ENCODE peak calls at places on chromosome 11, in four cellular contexts. B is body of pancreas, V is cardiac fibroblast, Y is adrenal gland. N is an unnamed sample.

GRCh38 chr11:116136987-116137674 is 632.9 kb upstream of the CADM1 start:
- DNase-seq in B (no peak), V (no peak), Y (no peak), N (no peak)

GRCh38 chr11:5291207-5291838 is 10.4 kb downstream of the OR51B4 start:
- DNase-seq in B (no peak), V (peak; percentile 70), Y (no peak), N (peak; percentile 70)

GRCh38 chr11:79331251-79331901 is 109.5 kb downstream of the TENM4 start:
- DNase-seq in B (no peak), V (no peak), Y (no peak), N (no peak)

GRCh38 chr11:95065336-95065735 is 1.4 kb upstream of the SRSF8 start:
- DNase-seq in B (no peak), V (no peak), Y (no peak), N (peak; percentile 87)

GRCh38 chr11:119306373-119306890 is 10.5 kb downstream of the MCAM start:
- DNase-seq in B (no peak), V (peak; percentile 90), Y (peak; percentile 69), N (no peak)

GRCh38 chr11:7261578-7261977 is 9.9 kb downstream of the SYT9 start:
- DNase-seq in B (no peak), V (no peak), Y (no peak), N (no peak)

GRCh38 chr11:113664981-113665710 is 41.0 kb downstream of the TMPRSS5 start:
- DNase-seq in B (no peak), V (no peak), Y (no peak), N (no peak)

GRCh38 chr11:73283316-73284035 is 11.3 kb downstream of the P2RY6 start:
- DNase-seq in B (no peak), V (no peak), Y (no peak), N (peak; percentile 31)

GRCh38 chr11:68064876-68065275 is 26.1 kb downstream of the TCIRG1 start:
- DNase-seq in B (no peak), V (no peak), Y (no peak), N (no peak)

GRCh38 chr11:816433-816779 is 2.3 kb upstream of the PNPLA2 start:
- DNase-seq in B (no peak), V (no peak), Y (no peak), N (no peak)

GRCh38 chr11:116413861-116414260 is 358.9 kb downstream of the BUD13 start:
- DNase-seq in B (no peak), V (no peak), Y (no peak), N (no peak)

GRCh38 chr11:39810358-39810757 is 1649.1 kb downstream of the LRRC4C start:
- DNase-seq in B (no peak), V (no peak), Y (no peak), N (no peak)

GRCh38 chr11:44813401-44813800 is 86.6 kb downstream of the TSPAN18 start:
- DNase-seq in B (no peak), V (no peak), Y (peak; percentile 83), N (no peak)

GRCh38 chr11:26244207-26244606 is 87.7 kb upstream of the ANO3 start:
- DNase-seq in B (no peak), V (peak; percentile 87), Y (no peak), N (no peak)

GRCh38 chr11:69209936-69210659 is 54.4 kb downstream of the SMIM38 start:
- DNase-seq in B (peak; percentile 39), V (peak; percentile 4), Y (peak; percentile 82), N (no peak)

GRCh38 chr11:20253796-20254195 is 93.5 kb upstream of the DBX1 start:
- DNase-seq in B (no peak), V (no peak), Y (no peak), N (no peak)

GRCh38 chr11:94544832-94545640 is 1.3 kb downstream of the FUT4 start:
- DNase-seq in B (peak; percentile 67), V (no peak), Y (no peak), N (peak; percentile 40)

GRCh38 chr11:129435499-129436245 is 60.0 kb downstream of the BARX2 start:
- DNase-seq in B (no peak), V (no peak), Y (no peak), N (peak; percentile 88)

GRCh38 chr11:111177037-111177988 is 68.2 kb upstream of the POU2AF2 start:
- DNase-seq in B (no peak), V (no peak), Y (no peak), N (no peak)

GRCh38 chr11:7467652-7468051 is 17.7 kb upstream of the OLFML1 start:
- DNase-seq in B (no peak), V (no peak), Y (no peak), N (peak; percentile 28)

GRCh38 chr11:67032830-67033555 is 10.1 kb downstream of the SYT12 start:
- DNase-seq in B (no peak), V (peak; percentile 90), Y (peak; percentile 86), N (peak; percentile 70)

GRCh38 chr11:70921804-70922203 is 330.6 kb downstream of the SHANK2 start:
- DNase-seq in B (no peak), V (no peak), Y (no peak), N (no peak)

GRCh38 chr11:129374993-129375721 is 491 bp upstream of the BARX2 start:
- DNase-seq in B (peak; percentile 77), V (peak; percentile 16), Y (no peak), N (peak; percentile 45)

GRCh38 chr11:130677486-130678153 is 229.2 kb downstream of the ADAMTS15 start:
- DNase-seq in B (no peak), V (peak; percentile 80), Y (no peak), N (peak; percentile 64)

GRCh38 chr11:69400140-69400539 is 81.3 kb upstream of the LINC01488 start:
- DNase-seq in B (no peak), V (no peak), Y (no peak), N (no peak)

GRCh38 chr11:67120881-67121710 is 2.0 kb downstream of the KDM2A start:
- DNase-seq in B (peak; percentile 34), V (peak; percentile 50), Y (peak; percentile 35), N (peak; percentile 32)

GRCh38 chr11:106032861-106033260 is 10.8 kb upstream of the MSANTD4 start:
- DNase-seq in B (no peak), V (peak; percentile 24), Y (no peak), N (no peak)

DNA sequence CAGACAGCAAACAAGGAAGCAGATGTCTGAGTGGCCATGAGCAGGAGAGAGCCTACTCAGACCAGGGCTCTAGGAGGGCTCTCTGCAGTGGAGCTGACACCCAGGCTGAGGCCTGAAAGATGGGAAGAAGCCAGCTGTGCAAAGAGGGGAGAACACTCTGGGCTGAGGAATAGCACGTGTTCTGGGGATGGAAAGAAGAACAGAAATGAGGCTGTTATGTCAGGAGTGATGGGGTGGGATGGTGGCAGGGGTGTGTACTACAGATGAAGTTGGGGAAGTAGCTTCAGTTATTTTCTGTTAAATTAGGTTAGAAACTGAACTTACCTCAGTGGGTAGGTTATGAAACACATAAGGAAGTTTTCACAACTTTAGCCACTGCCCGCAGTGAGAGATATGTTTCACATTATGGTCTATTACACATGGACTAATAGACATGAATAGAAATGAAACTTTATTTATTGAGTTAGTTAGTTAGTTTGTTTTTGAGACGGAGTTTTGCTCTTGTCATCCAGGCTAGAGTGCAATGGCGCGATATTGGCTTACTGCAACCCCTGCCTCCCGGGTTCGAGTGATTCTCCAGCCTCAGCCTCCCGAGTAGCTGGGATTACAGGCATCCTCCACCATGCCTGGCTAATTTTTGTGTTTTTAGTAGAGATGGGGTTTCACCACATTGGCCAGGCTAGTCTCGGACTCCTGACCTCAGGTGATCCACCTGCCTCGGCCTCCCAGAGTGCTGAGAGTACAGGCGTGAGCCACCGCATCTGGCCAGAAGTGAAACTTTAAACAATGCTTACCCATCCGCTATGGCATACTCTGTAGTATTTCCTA is 7.8 kb downstream of the DCPS start:
- DNase-seq in B (no peak), V (no peak), Y (no peak), N (no peak)
- TF ChIP-seq CTCF in B (peak; percentile 10), V (no peak), Y (no peak), N (no peak)

GRCh38 chr11:2267871-2268825 is 2.2 kb downstream of the ASCL2 start:
- DNase-seq in B (no peak), V (no peak), Y (no peak), N (no peak)
- H3K4me3 ChIP-seq in B (no peak overlapping the region), V (no peak overlapping the region), Y (no peak overlapping the region), N (peak overlapping the region; percentile 41)

GRCh38 chr11:12052676-12053605 is 44.5 kb upstream of the DKK3 start:
- DNase-seq in B (no peak), V (no peak), Y (no peak), N (no peak)
- TF ChIP-seq CTCF in B (no peak), V (no peak), Y (no peak), N (no peak)

DNA sequence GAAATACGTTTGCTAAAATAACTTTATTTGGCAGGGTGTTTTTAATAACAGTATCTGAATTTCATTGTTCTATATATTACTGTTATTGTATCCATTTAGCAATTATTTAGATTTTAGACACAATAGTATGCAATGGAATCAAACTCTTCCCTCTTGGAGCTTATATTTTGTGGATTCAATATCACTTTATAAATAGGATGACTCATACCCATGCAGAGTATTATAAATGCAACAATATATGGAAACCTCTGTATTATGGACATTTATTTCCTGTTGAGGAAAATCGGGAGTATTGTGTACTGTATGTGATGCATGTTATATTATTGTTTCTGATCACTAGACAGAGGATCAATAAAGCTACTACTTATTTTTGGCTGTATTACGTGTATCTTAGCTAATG is 721 bp downstream of the METTL15 start:
- DNase-seq in B (no peak), V (no peak), Y (no peak), N (peak; percentile 26)
- H3K4me3 ChIP-seq in B (no peak overlapping the region), V (peak overlapping the region; percentile 73), Y (no peak overlapping the region), N (peak overlapping the region; percentile 53)

DNA sequence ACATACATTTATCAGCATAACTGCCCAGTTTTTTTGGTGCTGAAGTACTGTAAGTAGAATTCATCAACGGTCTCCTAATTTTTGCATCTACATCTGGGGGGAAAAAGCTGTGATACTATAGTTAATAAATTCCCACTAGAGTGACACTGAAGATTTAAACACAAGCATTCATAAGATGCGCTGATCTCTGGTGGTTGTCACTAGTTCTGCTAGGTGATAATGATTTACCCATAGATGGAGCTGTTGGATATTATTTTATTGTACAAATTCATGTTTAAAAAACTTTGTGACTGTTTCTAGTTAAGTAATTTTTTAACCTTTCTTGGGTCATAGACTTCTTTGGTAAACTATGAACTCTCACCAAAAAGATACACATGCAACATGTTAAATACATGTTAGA is 106.6 kb downstream of the EMSY start:
- DNase-seq in B (no peak), V (peak; percentile 43), Y (no peak), N (peak; percentile 8)
- TF ChIP-seq CTCF in B (no peak), V (peak; percentile 11), Y (peak; percentile 28), N (no peak)